ENCODE peak calls at places on chromosomes 1 and 21, in five cellular contexts. Z is IMR-90, Q is neuronal stem cell, E is mesendoderm, K is mesenchymal stem cell. I is an unnamed sample.

GRCh38 chr1:206526064-206526911 is 19.0 kb downstream of the RASSF5 start:
- DNase-seq in Z (no peak), Q (no peak), E (no peak), K (no peak), I (no peak)

GRCh38 chr1:240888039-240888786 is 276.3 kb upstream of the GREM2 start:
- DNase-seq in Z (no peak), Q (peak), E (peak), K (no peak), I (peak)

GRCh38 chr1:109806733-109807397 is 43.1 kb upstream of the EPS8L3 start:
- DNase-seq in Z (no peak), Q (no peak), E (no peak), K (no peak), I (no peak)

GRCh38 chr1:201630582-201630981 is 91.7 kb downstream of the NAV1 start:
- DNase-seq in Z (no peak), Q (no peak), E (no peak), K (no peak), I (no peak)

GRCh38 chr1:23567996-23568607 is 8.8 kb upstream of the ID3 start:
- DNase-seq in Z (no peak), Q (peak), E (no peak), K (no peak), I (peak)

GRCh38 chr1:244796719-244797406 is 38.6 kb upstream of the COX20 start:
- DNase-seq in Z (peak), Q (peak), E (peak), K (peak), I (peak)

GRCh38 chr21:45463871-45464270 is 58.9 kb downstream of the COL18A1 start:
- DNase-seq in Z (no peak), Q (no peak), E (no peak), K (no peak), I (no peak)

GRCh38 chr1:207959141-207959825 is 48.4 kb upstream of the CD34 start:
- DNase-seq in Z (peak), Q (peak), E (peak), K (peak), I (no peak)

GRCh38 chr1:53835491-53835890 is 2.6 kb downstream of the NDC1 start:
- DNase-seq in Z (peak), Q (no peak), E (no peak), K (peak), I (peak)

GRCh38 chr1:53837924-53838653 is at the start of gene NDC1:
- DNase-seq in Z (peak), Q (peak), E (peak), K (peak), I (peak)

GRCh38 chr1:53838654-53838974 is 518 bp upstream of the NDC1 start:
- DNase-seq in Z (no peak), Q (no peak), E (no peak), K (no peak), I (no peak)

GRCh38 chr1:53834776-53835175 is 3.3 kb downstream of the NDC1 start:
- DNase-seq in Z (no peak), Q (no peak), E (no peak), K (no peak), I (no peak)

DNA sequence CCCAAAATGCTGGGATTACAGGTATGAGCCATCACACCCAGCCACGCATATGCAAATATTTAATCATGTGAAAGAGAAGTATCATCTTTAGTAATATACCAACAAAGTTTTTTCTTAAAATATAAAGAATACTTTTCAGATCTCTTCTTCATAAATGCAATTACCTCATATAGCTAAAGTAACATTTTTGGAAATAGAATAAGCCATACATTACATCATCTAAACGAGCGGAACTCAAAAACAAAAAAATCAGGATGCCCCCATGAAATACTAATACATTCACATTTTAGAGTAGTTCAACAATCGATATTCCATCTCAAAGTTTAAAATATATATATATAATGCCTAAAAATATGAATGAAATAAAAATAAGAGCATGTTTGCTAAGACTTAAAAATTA is 4.7 kb downstream of the NDC1 start:
- DNase-seq in Z (no peak), Q (no peak), E (no peak), K (no peak), I (no peak)
- H3K4me3 ChIP-seq in Z (no peak), Q (no peak), E (no peak), K (no peak), I (no peak)

DNA sequence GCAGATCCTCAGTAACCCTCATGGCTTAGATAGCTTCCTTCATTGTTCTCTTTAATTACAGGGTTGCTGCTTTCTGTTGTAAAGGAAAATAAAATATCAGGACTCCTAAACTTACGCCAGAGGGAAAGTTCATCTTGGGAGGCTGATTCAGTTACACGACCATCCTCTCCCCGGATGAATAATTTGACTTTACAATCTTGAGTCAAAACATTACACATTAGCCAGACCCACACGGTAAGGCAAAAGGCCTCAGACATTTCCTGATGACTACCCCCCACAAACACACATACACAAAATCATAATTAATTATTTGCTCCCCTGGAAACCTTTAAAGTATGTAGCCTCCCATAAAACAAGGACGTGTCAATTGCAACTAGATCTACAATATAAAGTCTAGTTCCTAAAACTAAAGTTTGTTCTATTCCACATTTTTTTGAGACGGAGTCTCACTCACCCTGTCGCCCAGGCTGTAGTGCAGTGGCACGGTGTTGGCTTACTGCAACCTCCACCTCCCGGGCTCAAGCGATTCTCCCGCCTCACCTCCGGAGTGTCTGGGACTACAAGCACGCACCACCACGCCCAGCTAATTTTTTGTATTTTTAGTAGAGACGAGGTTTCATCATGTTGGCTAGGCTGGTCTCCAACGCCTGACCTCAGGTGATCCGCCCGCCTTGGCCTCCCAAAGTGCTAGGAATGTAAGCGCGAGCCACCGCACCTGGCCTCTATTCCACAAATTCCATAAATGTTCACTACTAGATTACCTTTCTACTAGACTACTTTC is 830 bp upstream of the PRDX1 start:
- DNase-seq in Z (peak), Q (no peak), E (peak), K (no peak), I (peak)
- H2AK5ac ChIP-seq in Z (peak), Q (no peak), E (peak), K (peak), I (peak)

GRCh38 chr1:171816300-171816901 is 24.9 kb upstream of the DNM3 start:
- DNase-seq in Z (no peak), Q (no peak), E (no peak), K (no peak), I (no peak)

GRCh38 chr1:171819946-171820345 is 21.4 kb upstream of the DNM3 start:
- DNase-seq in Z (no peak), Q (no peak), E (no peak), K (no peak), I (no peak)

GRCh38 chr1:171814692-171815091 is 26.6 kb upstream of the DNM3 start:
- DNase-seq in Z (peak), Q (no peak), E (no peak), K (no peak), I (no peak)

DNA sequence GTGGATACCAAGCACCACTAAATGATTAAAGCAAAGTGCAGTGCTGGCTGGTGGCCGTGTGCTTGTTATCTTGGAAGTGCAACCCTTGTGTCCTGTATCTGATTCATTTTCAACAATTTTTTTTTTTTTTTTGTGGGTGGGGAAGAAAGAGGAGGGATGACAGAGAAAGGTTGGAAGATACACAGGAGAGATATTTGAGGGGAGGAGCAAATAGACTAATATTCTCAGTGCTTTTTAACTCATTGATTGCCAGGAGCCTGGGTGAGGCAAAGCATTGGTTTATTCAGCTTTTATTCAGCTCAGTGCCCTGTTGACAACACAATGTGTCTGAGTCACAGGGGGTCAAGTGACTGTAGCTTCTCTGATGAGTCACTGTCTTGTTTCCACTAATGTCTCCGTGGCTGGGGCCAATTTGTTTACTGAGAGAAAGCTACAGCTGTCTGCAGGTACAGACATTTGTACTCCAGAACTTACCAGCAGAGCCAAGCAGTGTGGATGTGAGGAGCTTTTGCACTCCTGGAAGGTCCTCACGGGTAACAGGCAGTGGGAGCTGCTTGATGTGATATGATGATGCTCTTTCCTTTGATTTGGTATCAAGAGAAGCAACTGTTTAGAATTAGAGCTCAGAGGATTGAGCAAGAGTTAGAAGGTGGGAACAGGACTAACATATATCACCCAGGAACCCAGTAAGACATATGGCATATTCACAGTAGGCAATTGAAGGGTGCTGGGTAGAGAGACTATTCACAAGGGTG is 23.6 kb upstream of the DNM3 start:
- DNase-seq in Z (peak), Q (no peak), E (peak), K (peak), I (peak)
- H3K27ac ChIP-seq in Z (no peak), Q (no peak), E (no peak), K (no peak), I (no peak)

DNA sequence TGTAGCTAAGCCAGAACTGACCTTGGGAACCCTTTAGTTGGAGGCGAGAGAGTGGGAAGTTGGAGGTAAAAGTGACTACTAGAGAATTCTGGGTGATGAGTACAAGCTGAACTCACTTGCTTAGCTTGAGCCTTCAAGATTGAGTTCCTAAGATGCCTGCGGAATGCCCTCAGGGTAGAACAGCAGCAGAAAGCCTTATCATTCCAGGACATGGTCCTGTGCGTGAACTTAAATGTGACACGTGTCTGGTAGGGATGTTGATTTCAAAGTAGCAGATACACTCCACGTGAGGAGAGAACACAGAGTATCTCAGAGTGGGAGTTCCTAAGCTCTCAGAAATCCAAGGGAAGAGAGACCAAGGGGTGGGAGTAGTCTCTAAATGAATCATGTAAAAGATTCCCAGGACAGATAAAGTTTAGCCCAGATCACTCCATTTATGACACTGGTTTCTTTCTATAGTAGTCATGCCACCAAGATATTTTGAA is 60.1 kb downstream of the KCNK1 start:
- DNase-seq in Z (peak), Q (no peak), E (peak), K (no peak), I (peak)
- H3K4me3 ChIP-seq in Z (no peak), Q (no peak), E (no peak), K (no peak), I (no peak)

DNA sequence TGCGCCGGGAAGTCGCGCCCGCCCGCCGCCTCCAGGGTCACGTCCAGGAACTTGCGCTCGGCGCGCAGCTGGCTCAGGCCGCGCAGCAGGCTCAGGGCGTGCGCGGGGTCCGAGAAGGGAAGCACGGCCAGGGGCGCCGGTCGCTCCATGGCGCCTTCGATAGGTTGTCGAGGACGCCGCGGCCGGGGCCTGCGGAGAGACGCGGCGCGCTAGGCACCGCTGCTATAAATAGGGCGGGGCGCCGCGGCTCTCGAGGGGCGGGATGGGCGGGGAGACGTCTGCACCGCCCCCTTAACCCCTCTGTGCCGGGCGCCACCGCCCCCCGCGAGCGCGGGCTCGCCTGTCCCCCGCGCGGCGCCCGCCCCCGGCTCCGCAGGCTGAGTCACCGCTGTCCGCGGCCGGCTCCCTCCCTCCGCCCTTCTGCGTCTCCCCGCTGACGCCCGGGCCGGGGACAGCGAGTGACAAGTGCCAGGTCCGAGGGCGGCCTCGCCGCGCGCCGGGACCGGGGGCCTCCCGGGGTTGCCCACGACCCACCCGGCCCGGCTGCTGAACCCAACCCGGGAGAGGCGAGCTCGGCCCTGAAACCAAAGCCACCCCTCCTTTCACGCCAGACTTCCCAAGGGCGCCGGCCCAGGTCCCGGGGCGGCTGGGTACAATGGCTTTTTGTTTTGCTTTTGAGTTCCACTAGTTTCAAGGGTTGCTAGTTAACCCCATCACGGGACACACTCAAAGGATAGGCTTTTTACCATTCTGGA is at the start of gene KLHL21:
- DNase-seq in Z (peak), Q (peak), E (peak), K (peak), I (peak)
- H2AK5ac ChIP-seq in Z (peak), Q (peak), E (no peak), K (peak), I (peak)

GRCh38 chr1:51329443-51330325 is 678 bp downstream of the TTC39A start:
- DNase-seq in Z (no peak), Q (no peak), E (no peak), K (no peak), I (no peak)

GRCh38 chr1:51330331-51331201 is at the start of gene TTC39A:
- DNase-seq in Z (no peak), Q (no peak), E (no peak), K (no peak), I (no peak)

GRCh38 chr1:51327386-51327785 is 3.0 kb downstream of the TTC39A start:
- DNase-seq in Z (peak), Q (no peak), E (no peak), K (no peak), I (no peak)

GRCh38 chr1:51328279-51328678 is 2.1 kb downstream of the TTC39A start:
- DNase-seq in Z (peak), Q (no peak), E (no peak), K (no peak), I (no peak)

GRCh38 chr1:51328926-51329325 is 1.4 kb downstream of the TTC39A start:
- DNase-seq in Z (no peak), Q (no peak), E (no peak), K (no peak), I (no peak)
- H3K27ac ChIP-seq in Z (no peak), Q (no peak), E (no peak), K (no peak), I (no peak)

DNA sequence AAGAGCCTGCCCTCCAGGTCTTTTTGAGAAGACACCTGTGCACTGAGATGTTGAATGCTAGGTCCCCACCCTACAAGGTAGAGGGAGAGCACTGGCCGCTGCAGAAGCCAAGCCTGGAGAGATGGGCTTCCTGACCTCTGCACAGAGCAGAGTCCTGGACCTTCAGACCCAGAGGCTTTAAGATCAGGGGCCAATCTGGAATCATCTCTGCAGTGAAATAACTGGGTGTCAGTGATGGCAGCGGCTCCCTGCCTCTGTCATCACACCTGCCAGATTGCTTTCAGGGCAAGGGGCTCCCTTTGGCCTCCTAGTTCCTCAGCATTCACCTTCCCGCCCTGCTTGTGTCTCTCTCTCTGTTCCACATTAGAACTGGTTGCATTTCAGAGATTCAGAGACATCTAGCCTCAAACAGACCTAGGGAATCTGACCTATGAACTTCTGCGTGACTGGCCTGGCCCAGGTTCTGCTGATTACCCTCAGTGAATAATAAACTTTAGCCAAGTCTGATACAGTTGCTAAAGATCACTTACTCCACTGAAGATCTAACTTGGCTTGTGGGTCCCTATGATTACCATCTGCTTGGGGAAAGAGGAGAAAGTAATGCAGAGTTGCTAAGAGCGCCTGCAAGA is 87.8 kb downstream of the ATP1A1 start:
- DNase-seq in Z (no peak), Q (no peak), E (no peak), K (no peak), I (no peak)
- H3K4me3 ChIP-seq in Z (no peak), Q (no peak), E (no peak), K (no peak), I (no peak)

GRCh38 chr1:156180471-156180870 is 13.4 kb upstream of the SLC25A44 start:
- DNase-seq in Z (no peak), Q (no peak), E (no peak), K (no peak), I (no peak)
- H2AK5ac ChIP-seq in Z (no peak), Q (peak), E (peak), K (peak), I (no peak)